ENCODE peak calls at places on chromosome 17, in four cellular contexts. I, Z, D and C are unnamed samples.

GRCh38 chr17:39235555-39236221 is 9.9 kb upstream of the STAC2 start:
- DNase-seq in I (peak), Z (peak), D (no peak), C (no peak)

GRCh38 chr17:6857904-6858303 is 26.4 kb upstream of the TEKT1 start:
- DNase-seq in I (no peak), Z (no peak), D (no peak), C (no peak)

GRCh38 chr17:4054446-4054845 is 88.4 kb downstream of the ZZEF1 start:
- DNase-seq in I (no peak), Z (no peak), D (no peak), C (no peak)

GRCh38 chr17:60944751-60945150 is 267.1 kb downstream of the BCAS3 start:
- DNase-seq in I (no peak), Z (no peak), D (no peak), C (no peak)

GRCh38 chr17:64773836-64774761 is 112.0 kb upstream of the SMURF2 start:
- DNase-seq in I (peak), Z (peak), D (no peak), C (no peak)

GRCh38 chr17:13575922-13576419 is 25.8 kb downstream of the HS3ST3A1 start:
- DNase-seq in I (no peak), Z (no peak), D (no peak), C (no peak)

GRCh38 chr17:74453665-74454196 is 12.7 kb upstream of the CD300A start:
- DNase-seq in I (no peak), Z (no peak), D (no peak), C (no peak)

GRCh38 chr17:57931488-57932137 is 23.6 kb downstream of the CUEDC1 start:
- DNase-seq in I (no peak), Z (no peak), D (no peak), C (no peak)

GRCh38 chr17:14211778-14212177 is 24.9 kb downstream of the CDRT15 start:
- DNase-seq in I (no peak), Z (peak), D (no peak), C (no peak)

GRCh38 chr17:31595666-31596381 is 204.3 kb downstream of the RAB11FIP4 start:
- DNase-seq in I (no peak), Z (no peak), D (no peak), C (no peak)

GRCh38 chr17:8797621-8798175 is 1.5 kb downstream of the MFSD6L start:
- DNase-seq in I (no peak), Z (no peak), D (no peak), C (no peak)

GRCh38 chr17:62085511-62086408 is 20.7 kb upstream of the MED13 start:
- DNase-seq in I (no peak), Z (peak), D (no peak), C (peak)

GRCh38 chr17:13310858-13311257 is 290.9 kb downstream of the HS3ST3A1 start:
- DNase-seq in I (no peak), Z (no peak), D (no peak), C (no peak)

GRCh38 chr17:50087246-50087911 is 7.8 kb upstream of the PDK2 start:
- DNase-seq in I (peak), Z (peak), D (peak), C (no peak)

GRCh38 chr17:75694536-75694935 is 26.7 kb upstream of the ITGB4 start:
- DNase-seq in I (no peak), Z (no peak), D (no peak), C (no peak)

GRCh38 chr17:64580384-64581307 is 73.9 kb downstream of the CEP95 start:
- DNase-seq in I (no peak), Z (no peak), D (no peak), C (no peak)

GRCh38 chr17:4332296-4332970 is 34.0 kb downstream of the UBE2G1 start:
- DNase-seq in I (peak), Z (peak), D (no peak), C (no peak)

GRCh38 chr17:45663772-45664171 is 120.3 kb upstream of the CRHR1 start:
- DNase-seq in I (no peak), Z (no peak), D (no peak), C (no peak)

GRCh38 chr17:50133028-50133768 is 3.2 kb upstream of the SAMD14 start:
- DNase-seq in I (no peak), Z (peak), D (peak), C (no peak)

GRCh38 chr17:38453951-38454421 is 25.7 kb downstream of the ARHGAP23 start:
- DNase-seq in I (no peak), Z (peak), D (peak), C (no peak)

GRCh38 chr17:9144502-9145233 is 123.4 kb downstream of the NTN1 start:
- DNase-seq in I (no peak), Z (no peak), D (no peak), C (no peak)

GRCh38 chr17:81200695-81201580 is 21.8 kb downstream of the CEP131 start:
- DNase-seq in I (peak), Z (peak), D (peak), C (peak)

GRCh38 chr17:74337834-74338500 is 11.9 kb downstream of the KIF19 start:
- DNase-seq in I (no peak), Z (no peak), D (no peak), C (no peak)

GRCh38 chr17:34634551-34635160 is 55.3 kb downstream of the TMEM132E start:
- DNase-seq in I (no peak), Z (no peak), D (no peak), C (no peak)

GRCh38 chr17:7580631-7581554 is 1.5 kb downstream of the CD68 start:
- DNase-seq in I (no peak), Z (no peak), D (no peak), C (no peak)

GRCh38 chr17:81579821-81580321 is 27.7 kb upstream of the FAAP100 start:
- DNase-seq in I (peak), Z (peak), D (no peak), C (no peak)

GRCh38 chr17:82495844-82496528 is 23.5 kb upstream of the FOXK2 start:
- DNase-seq in I (no peak), Z (no peak), D (no peak), C (no peak)

GRCh38 chr17:46979023-46979870 is at the start of gene RPRML:
- DNase-seq in I (no peak), Z (no peak), D (no peak), C (no peak)

GRCh38 chr17:58156839-58157803 is 8.9 kb downstream of the OR4D1 start:
- DNase-seq in I (no peak), Z (peak), D (no peak), C (no peak)

GRCh38 chr17:731943-732787 is at the start of gene TLCD3A:
- DNase-seq in I (peak), Z (peak), D (peak), C (no peak)

GRCh38 chr17:57009737-57010445 is 32.0 kb downstream of the SCPEP1 start:
- DNase-seq in I (peak), Z (peak), D (peak), C (peak)

GRCh38 chr17:44001461-44001920 is 2.9 kb upstream of the NAGS start:
- DNase-seq in I (no peak), Z (no peak), D (no peak), C (no peak)

GRCh38 chr17:66399441-66399840 is 97.0 kb downstream of the PRKCA start:
- DNase-seq in I (no peak), Z (no peak), D (no peak), C (no peak)

GRCh38 chr17:68567035-68567434 is 34.1 kb downstream of the FAM20A start:
- DNase-seq in I (no peak), Z (no peak), D (no peak), C (no peak)

GRCh38 chr17:7782237-7782636 is 51.8 kb upstream of the KDM6B start:
- DNase-seq in I (peak), Z (peak), D (no peak), C (no peak)

GRCh38 chr17:48597492-48597774 is 3.9 kb upstream of the HOXB5 start:
- DNase-seq in I (no peak), Z (no peak), D (no peak), C (no peak)
- H3K4me3 ChIP-seq in I (peak), Z (no peak), D (peak), C (peak)

DNA sequence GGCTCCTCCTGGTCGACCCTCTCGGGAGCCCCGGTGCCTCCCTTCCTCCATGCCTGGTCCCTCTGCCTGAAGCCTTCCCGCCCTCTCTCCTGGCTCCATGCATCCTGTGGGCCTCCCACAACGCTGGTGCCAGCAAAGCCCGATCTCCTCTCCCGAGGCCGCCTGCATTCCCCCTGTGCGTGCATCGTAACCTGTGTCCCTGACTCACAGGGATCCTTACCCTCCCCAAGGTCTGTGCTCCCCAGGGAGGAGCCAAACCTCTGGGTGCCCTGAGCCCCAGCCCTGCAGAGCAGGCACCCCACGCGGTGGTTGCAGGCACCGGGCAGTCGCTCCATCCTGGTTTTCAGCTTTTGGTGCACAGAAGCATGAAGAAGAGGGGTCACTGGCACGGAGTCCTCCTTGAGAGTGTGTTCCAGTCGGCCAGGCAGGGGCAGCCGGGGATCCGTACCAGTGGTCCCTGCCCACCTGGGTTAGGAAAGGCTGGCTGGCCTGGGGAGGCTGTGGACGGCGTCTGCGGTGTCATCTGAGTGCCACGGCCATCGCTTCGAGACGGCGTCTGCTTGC is 1.8 kb upstream of the ENPP7 start:
- DNase-seq in I (no peak), Z (no peak), D (no peak), C (no peak)
- H3K4me3 ChIP-seq in I (no peak), Z (no peak), D (peak), C (no peak)

GRCh38 chr17:78124836-78125137 is 3.8 kb downstream of the TMC6 start:
- DNase-seq in I (no peak), Z (no peak), D (no peak), C (no peak)
- H3K4me3 ChIP-seq in I (no peak), Z (no peak), D (no peak), C (no peak)

DNA sequence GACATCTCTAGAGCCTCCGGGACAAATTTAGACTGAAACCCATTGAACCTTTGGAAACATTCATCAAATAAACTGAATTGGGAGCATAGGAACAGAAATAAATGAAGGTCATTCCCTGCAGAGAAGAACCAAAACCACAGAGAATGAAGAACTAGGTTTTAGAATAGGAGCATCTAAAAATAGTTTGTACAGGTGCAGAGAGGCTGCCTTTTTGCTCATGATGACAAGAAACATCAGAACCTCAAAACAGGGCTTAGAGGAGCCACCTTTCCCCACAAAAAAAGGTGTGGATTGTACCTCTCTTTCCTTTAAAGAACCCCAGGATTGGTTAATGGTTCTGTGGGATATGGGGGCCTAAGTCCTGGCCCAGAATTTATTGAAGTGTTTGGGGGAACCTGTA is 37.8 kb upstream of the SLC47A1 start:
- DNase-seq in I (no peak), Z (no peak), D (no peak), C (no peak)
- H3K4me3 ChIP-seq in I (no peak), Z (no peak), D (no peak), C (no peak)

GRCh38 chr17:36149296-36149820 is 27.1 kb downstream of the TBC1D3B start:
- DNase-seq in I (peak), Z (peak), D (no peak), C (no peak)
- H3K4me3 ChIP-seq in I (no peak), Z (no peak), D (no peak), C (no peak)

GRCh38 chr17:18854956-18855355 is 3.0 kb upstream of the PRPSAP2 start:
- DNase-seq in I (no peak), Z (no peak), D (no peak), C (no peak)
- H3K4me3 ChIP-seq in I (no peak), Z (no peak), D (no peak), C (peak)

GRCh38 chr17:40564883-40565744 is at the start of gene CCR7:
- DNase-seq in I (no peak), Z (no peak), D (no peak), C (no peak)
- H3K4me3 ChIP-seq in I (no peak), Z (no peak), D (no peak), C (no peak)

GRCh38 chr17:16934133-16934795 is 37.7 kb downstream of the TNFRSF13B start:
- DNase-seq in I (no peak), Z (no peak), D (no peak), C (no peak)
- H3K4me3 ChIP-seq in I (no peak), Z (no peak), D (no peak), C (no peak)

DNA sequence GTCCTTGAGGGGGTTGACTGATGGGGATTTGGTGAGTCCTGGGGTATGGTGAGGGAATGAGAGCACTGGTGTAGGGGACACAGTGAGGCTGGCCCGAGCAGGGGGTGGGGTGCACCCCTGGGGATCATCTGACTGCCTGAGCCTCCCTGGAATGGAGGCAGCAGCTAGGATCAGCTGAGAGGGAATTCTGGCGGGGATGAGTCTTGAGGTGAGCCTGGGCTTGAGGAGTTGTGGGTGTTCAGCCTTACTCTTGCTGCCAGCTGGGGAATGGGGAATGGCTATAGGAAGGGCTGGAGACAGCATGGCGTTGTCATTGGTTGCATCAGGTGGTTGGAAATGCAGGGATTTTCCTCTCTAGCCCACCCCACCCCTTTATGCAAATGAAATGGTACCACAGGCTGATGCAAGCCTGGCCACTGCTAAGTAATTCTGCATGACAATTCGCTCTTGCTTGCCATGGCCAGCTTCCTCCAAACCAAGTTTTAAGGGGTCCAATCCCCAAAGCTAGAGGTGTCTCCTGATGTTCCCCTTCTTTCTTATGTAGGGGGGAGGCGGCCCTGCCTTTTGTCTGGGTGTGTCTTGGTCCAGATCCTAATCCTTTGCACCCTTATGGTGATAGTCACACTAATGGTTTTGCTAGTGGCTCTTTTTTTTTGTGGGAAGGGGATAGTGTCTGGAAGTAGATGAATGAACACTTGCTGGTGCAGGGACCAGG is 7.5 kb downstream of the NFE2L1 start:
- DNase-seq in I (no peak), Z (peak), D (no peak), C (peak)
- H3K4me3 ChIP-seq in I (no peak), Z (no peak), D (no peak), C (peak)

DNA sequence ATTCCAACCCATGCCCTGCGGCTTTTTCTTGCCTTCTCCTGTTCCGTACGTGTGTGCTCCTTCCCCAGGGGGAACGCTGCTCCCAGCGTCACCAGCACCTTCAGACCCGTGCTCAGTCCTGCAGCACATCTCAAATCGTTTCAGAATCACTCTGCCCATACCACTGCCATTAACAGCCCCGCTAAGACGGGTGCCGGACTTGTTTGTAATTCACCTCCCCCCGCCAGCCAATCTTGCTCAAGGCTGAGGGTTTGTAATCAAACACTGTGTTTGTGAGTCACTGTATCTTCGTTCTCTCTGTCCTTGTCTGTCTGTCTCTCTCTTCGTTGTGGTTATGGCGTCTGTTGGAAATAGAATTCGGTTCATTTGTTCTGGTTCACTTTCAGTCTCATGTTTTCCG is 17.3 kb downstream of the CARD14 start:
- DNase-seq in I (no peak), Z (peak), D (no peak), C (peak)
- H3K4me3 ChIP-seq in I (no peak), Z (no peak), D (no peak), C (no peak)